ENCODE peak calls at places on chromosomes 3 and 15, in eight cellular contexts. One of them, this sample, is unnamed.

GRCh38 chr15:78977091-78977571 is 32.3 kb upstream of the CTSH start:
- DNase-seq in RWPE1: no peak
- DNase-seq in stimulated activated CD8-positive, alpha-beta memory T cell treated with anti-CD3 and anti-CD28 coated beads, Interleukin-15, amount 100 ng/mL, for 48 hours: no peak
- DNase-seq in tibial artery: no peak
- DNase-seq in NCI-H1048: no peak
- DNase-seq in kidney epithelial cell: no peak
- DNase-seq in AG04450: no peak
- DNase-seq in HFF-Myc: no peak
- DNase-seq in this sample: no peak

GRCh38 chr3:172869356-172869755 is 118.8 kb downstream of the ECT2 start:
- DNase-seq in RWPE1: peak
- DNase-seq in stimulated activated CD8-positive, alpha-beta memory T cell treated with anti-CD3 and anti-CD28 coated beads, Interleukin-15, amount 100 ng/mL, for 48 hours: no peak
- DNase-seq in tibial artery: no peak
- DNase-seq in NCI-H1048: peak
- DNase-seq in kidney epithelial cell: no peak
- DNase-seq in AG04450: no peak
- DNase-seq in HFF-Myc: peak
- DNase-seq in this sample: peak

GRCh38 chr3:66904336-66904735 is 93.8 kb upstream of the KBTBD8 start:
- DNase-seq in RWPE1: no peak
- DNase-seq in stimulated activated CD8-positive, alpha-beta memory T cell treated with anti-CD3 and anti-CD28 coated beads, Interleukin-15, amount 100 ng/mL, for 48 hours: no peak
- DNase-seq in tibial artery: no peak
- DNase-seq in NCI-H1048: no peak
- DNase-seq in kidney epithelial cell: no peak
- DNase-seq in AG04450: no peak
- DNase-seq in HFF-Myc: no peak
- DNase-seq in this sample: no peak

GRCh38 chr3:9786209-9786739 is 6.0 kb downstream of the TADA3 start:
- DNase-seq in RWPE1: no peak
- DNase-seq in stimulated activated CD8-positive, alpha-beta memory T cell treated with anti-CD3 and anti-CD28 coated beads, Interleukin-15, amount 100 ng/mL, for 48 hours: no peak
- DNase-seq in tibial artery: no peak
- DNase-seq in NCI-H1048: no peak
- DNase-seq in kidney epithelial cell: no peak
- DNase-seq in AG04450: no peak
- DNase-seq in HFF-Myc: no peak
- DNase-seq in this sample: no peak

GRCh38 chr3:170690133-170690981 is 104.5 kb upstream of the SLC7A14 start:
- DNase-seq in RWPE1: peak
- DNase-seq in stimulated activated CD8-positive, alpha-beta memory T cell treated with anti-CD3 and anti-CD28 coated beads, Interleukin-15, amount 100 ng/mL, for 48 hours: peak
- DNase-seq in tibial artery: no peak
- DNase-seq in NCI-H1048: no peak
- DNase-seq in kidney epithelial cell: no peak
- DNase-seq in AG04450: no peak
- DNase-seq in HFF-Myc: no peak
- DNase-seq in this sample: no peak

GRCh38 chr3:148600902-148601765 is 96.6 kb upstream of the AGTR1 start:
- DNase-seq in RWPE1: peak
- DNase-seq in stimulated activated CD8-positive, alpha-beta memory T cell treated with anti-CD3 and anti-CD28 coated beads, Interleukin-15, amount 100 ng/mL, for 48 hours: no peak
- DNase-seq in tibial artery: no peak
- DNase-seq in NCI-H1048: no peak
- DNase-seq in kidney epithelial cell: peak
- DNase-seq in AG04450: no peak
- DNase-seq in HFF-Myc: no peak
- DNase-seq in this sample: no peak

GRCh38 chr3:60610441-60611112 is 640.7 kb downstream of the FHIT start:
- DNase-seq in RWPE1: no peak
- DNase-seq in stimulated activated CD8-positive, alpha-beta memory T cell treated with anti-CD3 and anti-CD28 coated beads, Interleukin-15, amount 100 ng/mL, for 48 hours: no peak
- DNase-seq in tibial artery: peak
- DNase-seq in NCI-H1048: no peak
- DNase-seq in kidney epithelial cell: no peak
- DNase-seq in AG04450: peak
- DNase-seq in HFF-Myc: no peak
- DNase-seq in this sample: no peak

GRCh38 chr15:56805466-56806146 is 72.3 kb upstream of the ZNF280D start:
- DNase-seq in RWPE1: peak
- DNase-seq in stimulated activated CD8-positive, alpha-beta memory T cell treated with anti-CD3 and anti-CD28 coated beads, Interleukin-15, amount 100 ng/mL, for 48 hours: no peak
- DNase-seq in tibial artery: no peak
- DNase-seq in NCI-H1048: no peak
- DNase-seq in kidney epithelial cell: peak
- DNase-seq in AG04450: peak
- DNase-seq in HFF-Myc: peak
- DNase-seq in this sample: peak

GRCh38 chr3:99918720-99919119 is 101.1 kb downstream of the CMSS1 start:
- DNase-seq in RWPE1: no peak
- DNase-seq in stimulated activated CD8-positive, alpha-beta memory T cell treated with anti-CD3 and anti-CD28 coated beads, Interleukin-15, amount 100 ng/mL, for 48 hours: no peak
- DNase-seq in tibial artery: no peak
- DNase-seq in NCI-H1048: no peak
- DNase-seq in kidney epithelial cell: no peak
- DNase-seq in AG04450: no peak
- DNase-seq in HFF-Myc: no peak
- DNase-seq in this sample: no peak

GRCh38 chr3:133661454-133662255 is at the start of gene TOPBP1:
- DNase-seq in RWPE1: peak
- DNase-seq in stimulated activated CD8-positive, alpha-beta memory T cell treated with anti-CD3 and anti-CD28 coated beads, Interleukin-15, amount 100 ng/mL, for 48 hours: peak
- DNase-seq in tibial artery: peak
- DNase-seq in NCI-H1048: peak
- DNase-seq in kidney epithelial cell: peak
- DNase-seq in AG04450: peak
- DNase-seq in HFF-Myc: peak
- DNase-seq in this sample: peak

GRCh38 chr3:120093923-120094775 is at the start of gene GSK3B:
- DNase-seq in RWPE1: peak
- DNase-seq in stimulated activated CD8-positive, alpha-beta memory T cell treated with anti-CD3 and anti-CD28 coated beads, Interleukin-15, amount 100 ng/mL, for 48 hours: peak
- DNase-seq in tibial artery: peak
- DNase-seq in NCI-H1048: peak
- DNase-seq in kidney epithelial cell: no peak
- DNase-seq in AG04450: no peak
- DNase-seq in HFF-Myc: peak
- DNase-seq in this sample: no peak

GRCh38 chr15:38558714-38559059 is 5.9 kb downstream of the RASGRP1 start:
- DNase-seq in RWPE1: no peak
- DNase-seq in stimulated activated CD8-positive, alpha-beta memory T cell treated with anti-CD3 and anti-CD28 coated beads, Interleukin-15, amount 100 ng/mL, for 48 hours: no peak
- DNase-seq in tibial artery: no peak
- DNase-seq in NCI-H1048: no peak
- DNase-seq in kidney epithelial cell: no peak
- DNase-seq in AG04450: no peak
- DNase-seq in HFF-Myc: no peak
- DNase-seq in this sample: no peak

GRCh38 chr3:159001711-159002110 is 199.9 kb downstream of the MFSD1 start:
- DNase-seq in RWPE1: peak
- DNase-seq in stimulated activated CD8-positive, alpha-beta memory T cell treated with anti-CD3 and anti-CD28 coated beads, Interleukin-15, amount 100 ng/mL, for 48 hours: no peak
- DNase-seq in tibial artery: no peak
- DNase-seq in NCI-H1048: no peak
- DNase-seq in kidney epithelial cell: no peak
- DNase-seq in AG04450: no peak
- DNase-seq in HFF-Myc: no peak
- DNase-seq in this sample: peak

GRCh38 chr3:129592362-129593150 is 13.9 kb downstream of the PLXND1 start:
- DNase-seq in RWPE1: no peak
- DNase-seq in stimulated activated CD8-positive, alpha-beta memory T cell treated with anti-CD3 and anti-CD28 coated beads, Interleukin-15, amount 100 ng/mL, for 48 hours: no peak
- DNase-seq in tibial artery: peak
- DNase-seq in NCI-H1048: no peak
- DNase-seq in kidney epithelial cell: no peak
- DNase-seq in AG04450: no peak
- DNase-seq in HFF-Myc: no peak
- DNase-seq in this sample: no peak

GRCh38 chr3:121592856-121593702 is at the start of gene FBXO40:
- DNase-seq in RWPE1: no peak
- DNase-seq in stimulated activated CD8-positive, alpha-beta memory T cell treated with anti-CD3 and anti-CD28 coated beads, Interleukin-15, amount 100 ng/mL, for 48 hours: no peak
- DNase-seq in tibial artery: no peak
- DNase-seq in NCI-H1048: peak
- DNase-seq in kidney epithelial cell: no peak
- DNase-seq in AG04450: no peak
- DNase-seq in HFF-Myc: no peak
- DNase-seq in this sample: peak

GRCh38 chr15:60128000-60128376 is 123.9 kb downstream of the FOXB1 start:
- DNase-seq in RWPE1: no peak
- DNase-seq in stimulated activated CD8-positive, alpha-beta memory T cell treated with anti-CD3 and anti-CD28 coated beads, Interleukin-15, amount 100 ng/mL, for 48 hours: no peak
- DNase-seq in tibial artery: no peak
- DNase-seq in NCI-H1048: no peak
- DNase-seq in kidney epithelial cell: no peak
- DNase-seq in AG04450: no peak
- DNase-seq in HFF-Myc: no peak
- DNase-seq in this sample: peak

GRCh38 chr3:187518616-187519015 is 150.4 kb downstream of the RTP4 start:
- DNase-seq in RWPE1: no peak
- DNase-seq in stimulated activated CD8-positive, alpha-beta memory T cell treated with anti-CD3 and anti-CD28 coated beads, Interleukin-15, amount 100 ng/mL, for 48 hours: no peak
- DNase-seq in tibial artery: no peak
- DNase-seq in NCI-H1048: no peak
- DNase-seq in kidney epithelial cell: no peak
- DNase-seq in AG04450: no peak
- DNase-seq in HFF-Myc: no peak
- DNase-seq in this sample: no peak

GRCh38 chr3:79003994-79004393 is 763.8 kb downstream of the ROBO1 start:
- DNase-seq in RWPE1: no peak
- DNase-seq in stimulated activated CD8-positive, alpha-beta memory T cell treated with anti-CD3 and anti-CD28 coated beads, Interleukin-15, amount 100 ng/mL, for 48 hours: no peak
- DNase-seq in tibial artery: no peak
- DNase-seq in NCI-H1048: no peak
- DNase-seq in kidney epithelial cell: no peak
- DNase-seq in AG04450: no peak
- DNase-seq in HFF-Myc: no peak
- DNase-seq in this sample: no peak

GRCh38 chr15:35281515-35281914 is 196.4 kb upstream of the NANOGP8 start:
- DNase-seq in RWPE1: peak
- DNase-seq in stimulated activated CD8-positive, alpha-beta memory T cell treated with anti-CD3 and anti-CD28 coated beads, Interleukin-15, amount 100 ng/mL, for 48 hours: no peak
- DNase-seq in tibial artery: no peak
- DNase-seq in NCI-H1048: no peak
- DNase-seq in kidney epithelial cell: no peak
- DNase-seq in AG04450: no peak
- DNase-seq in HFF-Myc: no peak
- DNase-seq in this sample: peak

GRCh38 chr15:39145854-39146253 is 435.0 kb upstream of the THBS1 start:
- DNase-seq in RWPE1: no peak
- DNase-seq in stimulated activated CD8-positive, alpha-beta memory T cell treated with anti-CD3 and anti-CD28 coated beads, Interleukin-15, amount 100 ng/mL, for 48 hours: no peak
- DNase-seq in tibial artery: no peak
- DNase-seq in NCI-H1048: no peak
- DNase-seq in kidney epithelial cell: no peak
- DNase-seq in AG04450: no peak
- DNase-seq in HFF-Myc: no peak
- DNase-seq in this sample: no peak

GRCh38 chr3:103847081-103848062 is 1412.6 kb downstream of the ZPLD1 start:
- DNase-seq in RWPE1: no peak
- DNase-seq in stimulated activated CD8-positive, alpha-beta memory T cell treated with anti-CD3 and anti-CD28 coated beads, Interleukin-15, amount 100 ng/mL, for 48 hours: no peak
- DNase-seq in tibial artery: no peak
- DNase-seq in NCI-H1048: no peak
- DNase-seq in kidney epithelial cell: no peak
- DNase-seq in AG04450: no peak
- DNase-seq in HFF-Myc: no peak
- DNase-seq in this sample: no peak

GRCh38 chr3:71069797-71070196 is 513.7 kb downstream of the FOXP1 start:
- DNase-seq in RWPE1: peak
- DNase-seq in stimulated activated CD8-positive, alpha-beta memory T cell treated with anti-CD3 and anti-CD28 coated beads, Interleukin-15, amount 100 ng/mL, for 48 hours: peak
- DNase-seq in tibial artery: peak
- DNase-seq in NCI-H1048: no peak
- DNase-seq in kidney epithelial cell: no peak
- DNase-seq in AG04450: no peak
- DNase-seq in HFF-Myc: no peak
- DNase-seq in this sample: peak

GRCh38 chr15:58842713-58843396 is 71.8 kb downstream of the MINDY2 start:
- DNase-seq in RWPE1: no peak
- DNase-seq in stimulated activated CD8-positive, alpha-beta memory T cell treated with anti-CD3 and anti-CD28 coated beads, Interleukin-15, amount 100 ng/mL, for 48 hours: no peak
- DNase-seq in tibial artery: no peak
- DNase-seq in NCI-H1048: no peak
- DNase-seq in kidney epithelial cell: no peak
- DNase-seq in AG04450: no peak
- DNase-seq in HFF-Myc: no peak
- DNase-seq in this sample: no peak

GRCh38 chr3:16614033-16615031 is 9.1 kb upstream of the DAZL start:
- DNase-seq in RWPE1: no peak
- DNase-seq in stimulated activated CD8-positive, alpha-beta memory T cell treated with anti-CD3 and anti-CD28 coated beads, Interleukin-15, amount 100 ng/mL, for 48 hours: no peak
- DNase-seq in tibial artery: no peak
- DNase-seq in NCI-H1048: no peak
- DNase-seq in kidney epithelial cell: no peak
- DNase-seq in AG04450: no peak
- DNase-seq in HFF-Myc: no peak
- DNase-seq in this sample: no peak

GRCh38 chr15:99322643-99323405 is 71.5 kb downstream of the LRRC28 start:
- DNase-seq in RWPE1: no peak
- DNase-seq in stimulated activated CD8-positive, alpha-beta memory T cell treated with anti-CD3 and anti-CD28 coated beads, Interleukin-15, amount 100 ng/mL, for 48 hours: no peak
- DNase-seq in tibial artery: no peak
- DNase-seq in NCI-H1048: no peak
- DNase-seq in kidney epithelial cell: no peak
- DNase-seq in AG04450: no peak
- DNase-seq in HFF-Myc: no peak
- DNase-seq in this sample: peak

GRCh38 chr3:25906132-25906906 is 116.4 kb downstream of the OXSM start:
- DNase-seq in RWPE1: no peak
- DNase-seq in stimulated activated CD8-positive, alpha-beta memory T cell treated with anti-CD3 and anti-CD28 coated beads, Interleukin-15, amount 100 ng/mL, for 48 hours: no peak
- DNase-seq in tibial artery: no peak
- DNase-seq in NCI-H1048: no peak
- DNase-seq in kidney epithelial cell: no peak
- DNase-seq in AG04450: no peak
- DNase-seq in HFF-Myc: no peak
- DNase-seq in this sample: no peak

GRCh38 chr3:158470944-158471638 is 99.9 kb upstream of the MLF1 start:
- DNase-seq in RWPE1: no peak
- DNase-seq in stimulated activated CD8-positive, alpha-beta memory T cell treated with anti-CD3 and anti-CD28 coated beads, Interleukin-15, amount 100 ng/mL, for 48 hours: no peak
- DNase-seq in tibial artery: no peak
- DNase-seq in NCI-H1048: no peak
- DNase-seq in kidney epithelial cell: no peak
- DNase-seq in AG04450: peak
- DNase-seq in HFF-Myc: peak
- DNase-seq in this sample: peak

GRCh38 chr3:97984061-97984460 is 11.8 kb upstream of the RIOX2 start:
- DNase-seq in RWPE1: no peak
- DNase-seq in stimulated activated CD8-positive, alpha-beta memory T cell treated with anti-CD3 and anti-CD28 coated beads, Interleukin-15, amount 100 ng/mL, for 48 hours: no peak
- DNase-seq in tibial artery: no peak
- DNase-seq in NCI-H1048: no peak
- DNase-seq in kidney epithelial cell: no peak
- DNase-seq in AG04450: no peak
- DNase-seq in HFF-Myc: no peak
- DNase-seq in this sample: no peak

GRCh38 chr15:75025102-75025501 is 1.7 kb downstream of the PPCDC start:
- DNase-seq in RWPE1: no peak
- DNase-seq in stimulated activated CD8-positive, alpha-beta memory T cell treated with anti-CD3 and anti-CD28 coated beads, Interleukin-15, amount 100 ng/mL, for 48 hours: no peak
- DNase-seq in tibial artery: no peak
- DNase-seq in NCI-H1048: no peak
- DNase-seq in kidney epithelial cell: no peak
- DNase-seq in AG04450: no peak
- DNase-seq in HFF-Myc: no peak
- DNase-seq in this sample: no peak

GRCh38 chr3:195047536-195047935 is 223.4 kb downstream of the XXYLT1 start:
- DNase-seq in RWPE1: no peak
- DNase-seq in stimulated activated CD8-positive, alpha-beta memory T cell treated with anti-CD3 and anti-CD28 coated beads, Interleukin-15, amount 100 ng/mL, for 48 hours: no peak
- DNase-seq in tibial artery: peak
- DNase-seq in NCI-H1048: no peak
- DNase-seq in kidney epithelial cell: no peak
- DNase-seq in AG04450: no peak
- DNase-seq in HFF-Myc: no peak
- DNase-seq in this sample: no peak

GRCh38 chr3:63869929-63870328 is 6.3 kb downstream of the ATXN7 start:
- DNase-seq in RWPE1: no peak
- DNase-seq in stimulated activated CD8-positive, alpha-beta memory T cell treated with anti-CD3 and anti-CD28 coated beads, Interleukin-15, amount 100 ng/mL, for 48 hours: no peak
- DNase-seq in tibial artery: no peak
- DNase-seq in NCI-H1048: no peak
- DNase-seq in kidney epithelial cell: no peak
- DNase-seq in AG04450: no peak
- DNase-seq in HFF-Myc: no peak
- DNase-seq in this sample: no peak

GRCh38 chr3:185978516-185978915 is 40.7 kb upstream of the TRA2B start:
- DNase-seq in RWPE1: no peak
- DNase-seq in stimulated activated CD8-positive, alpha-beta memory T cell treated with anti-CD3 and anti-CD28 coated beads, Interleukin-15, amount 100 ng/mL, for 48 hours: no peak
- DNase-seq in tibial artery: no peak
- DNase-seq in NCI-H1048: no peak
- DNase-seq in kidney epithelial cell: no peak
- DNase-seq in AG04450: no peak
- DNase-seq in HFF-Myc: no peak
- DNase-seq in this sample: no peak

GRCh38 chr15:70947369-70948335 is 55.0 kb downstream of the LRRC49 start:
- DNase-seq in RWPE1: no peak
- DNase-seq in stimulated activated CD8-positive, alpha-beta memory T cell treated with anti-CD3 and anti-CD28 coated beads, Interleukin-15, amount 100 ng/mL, for 48 hours: no peak
- DNase-seq in tibial artery: no peak
- DNase-seq in NCI-H1048: no peak
- DNase-seq in kidney epithelial cell: no peak
- DNase-seq in AG04450: no peak
- DNase-seq in HFF-Myc: no peak
- DNase-seq in this sample: no peak

GRCh38 chr15:67043939-67044771 is 21.2 kb upstream of the SMAD3 start:
- DNase-seq in RWPE1: no peak
- DNase-seq in stimulated activated CD8-positive, alpha-beta memory T cell treated with anti-CD3 and anti-CD28 coated beads, Interleukin-15, amount 100 ng/mL, for 48 hours: no peak
- DNase-seq in tibial artery: peak
- DNase-seq in NCI-H1048: no peak
- DNase-seq in kidney epithelial cell: no peak
- DNase-seq in AG04450: no peak
- DNase-seq in HFF-Myc: peak
- DNase-seq in this sample: peak

This sample was measured in foreskin keratinocyte.